ENCODE peak calls at places on chromosomes 3 and 15, in eight cellular contexts. D is uterus, J is IMR-90, S is right lobe of liver, I is breast epithelium, B is stomach, Y is endothelial cell of umbilical vein, C is esophagus squamous epithelium. H is an unnamed sample. For H3K27me3, the result is how much of the 10 kb centered on the place peaks cover.

GRCh38 chr3:149352556-149352955 is 19.1 kb upstream of the TM4SF18 start:
- DNase-seq in D (peak), J (peak), S (peak), I (no peak), B (peak), Y (peak), C (no peak), H (peak)

GRCh38 chr3:194732617-194733016 is 46.9 kb downstream of the FAM43A start:
- DNase-seq in D (no peak), J (no peak), S (no peak), I (no peak), B (no peak), Y (no peak), C (no peak), H (no peak)

GRCh38 chr3:45987368-45988099 is 8.1 kb downstream of the FYCO1 start:
- DNase-seq in D (peak), J (peak), S (no peak), I (no peak), B (no peak), Y (peak), C (no peak), H (peak)

GRCh38 chr15:79028411-79028964 is 62.1 kb downstream of the RASGRF1 start:
- DNase-seq in D (no peak), J (peak), S (peak), I (no peak), B (no peak), Y (peak), C (no peak), H (no peak)

GRCh38 chr3:42377681-42378080 is 32.7 kb downstream of the LYZL4 start:
- DNase-seq in D (no peak), J (no peak), S (no peak), I (no peak), B (no peak), Y (no peak), C (no peak), H (no peak)

GRCh38 chr3:149603126-149604074 is 54.4 kb downstream of the WWTR1 start:
- DNase-seq in D (no peak), J (peak), S (no peak), I (no peak), B (no peak), Y (no peak), C (no peak), H (no peak)

GRCh38 chr15:78347586-78348543 is 7.7 kb downstream of the CRABP1 start:
- DNase-seq in D (no peak), J (no peak), S (no peak), I (peak), B (no peak), Y (no peak), C (no peak), H (no peak)

GRCh38 chr3:149832086-149832485 is 19.1 kb downstream of the RNF13 start:
- DNase-seq in D (no peak), J (peak), S (no peak), I (no peak), B (no peak), Y (no peak), C (no peak), H (no peak)

GRCh38 chr15:45891766-45892165 is 256.9 kb downstream of the SQOR start:
- DNase-seq in D (peak), J (no peak), S (no peak), I (no peak), B (peak), Y (no peak), C (no peak), H (no peak)

GRCh38 chr3:12336099-12336498 is 47.2 kb downstream of the PPARG start:
- DNase-seq in D (no peak), J (no peak), S (no peak), I (no peak), B (no peak), Y (no peak), C (no peak), H (no peak)

DNA sequence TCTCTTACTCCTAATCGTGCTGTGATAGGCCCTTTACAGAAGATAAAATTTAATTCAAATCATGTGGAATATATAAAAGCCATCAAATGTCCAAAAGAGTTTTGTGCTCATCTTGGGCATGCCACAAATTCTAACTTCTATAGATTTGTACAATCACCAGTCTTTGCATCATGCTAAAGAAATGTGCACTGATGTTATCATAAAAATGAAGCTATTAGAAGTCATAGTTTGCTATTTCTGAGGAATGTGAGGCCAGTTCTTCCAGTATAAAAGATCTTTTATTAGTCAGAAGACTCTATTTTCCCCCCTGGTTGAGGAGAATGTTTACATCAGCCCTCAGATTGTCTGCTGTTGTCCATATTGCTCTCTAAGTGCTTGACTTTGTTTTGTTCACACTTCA is 2.1 kb upstream of the ANXA2 start:
- DNase-seq in D (no peak), J (peak), S (no peak), I (no peak), B (no peak), Y (peak), C (no peak), H (no peak)
- H3K27ac ChIP-seq in D (peak), J (peak), S (no peak), I (peak), B (peak), Y (peak), C (peak), H (peak)

GRCh38 chr3:151082880-151083838 is 2.3 kb upstream of the MED12L start:
- DNase-seq in D (no peak), J (no peak), S (no peak), I (no peak), B (no peak), Y (no peak), C (no peak), H (no peak)
- H3K27me3 ChIP-seq in D (under half), J (under half), S (under half), I (under half), B (under half), Y (under half), C (under half), H (half or more)

DNA sequence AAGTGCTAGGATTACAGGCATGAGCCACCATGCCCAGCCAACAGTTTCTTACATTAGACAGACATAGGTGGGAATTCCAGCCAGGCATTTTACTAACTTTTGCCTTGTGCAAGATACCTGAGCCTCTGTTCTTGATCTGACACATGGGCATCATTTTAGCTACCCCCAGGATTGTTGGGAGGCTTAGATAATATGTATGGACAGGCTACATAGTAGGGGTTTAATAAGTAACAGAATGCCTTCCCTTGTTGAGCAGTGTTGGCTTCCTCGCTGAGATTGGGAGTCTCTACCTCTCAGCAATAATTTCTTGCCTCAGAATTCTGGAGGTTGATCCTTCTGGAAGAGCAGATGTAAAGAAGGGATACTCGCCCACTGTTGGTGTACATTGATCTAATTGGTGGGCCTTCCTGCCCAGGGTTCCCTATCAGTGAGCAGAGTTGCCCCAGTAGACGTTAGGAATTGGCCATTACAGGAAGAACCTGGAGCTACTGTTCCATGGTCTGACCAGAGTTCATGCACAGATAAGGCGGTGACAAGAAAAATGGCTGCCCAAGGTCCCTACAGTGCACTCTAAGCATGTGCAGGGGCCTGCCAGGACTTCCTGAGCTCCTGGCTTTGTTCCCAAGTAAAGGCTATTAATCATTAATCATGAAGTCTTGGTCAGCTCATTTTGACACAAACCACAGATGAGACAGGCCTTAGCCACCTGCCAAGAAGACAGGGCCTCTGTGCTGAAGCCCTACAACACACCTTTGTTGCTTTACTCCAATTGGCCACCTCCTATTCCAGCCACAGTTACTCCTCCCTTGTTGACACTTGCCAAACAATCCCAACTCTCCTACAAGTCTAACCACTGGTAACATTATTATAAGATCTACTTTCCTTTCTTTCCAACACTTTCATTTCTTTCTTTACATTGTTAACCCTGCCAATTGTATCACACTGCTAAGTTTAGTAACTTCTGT is 5.0 kb upstream of the IL17RE start:
- DNase-seq in D (no peak), J (peak), S (peak), I (peak), B (peak), Y (peak), C (no peak), H (no peak)
- TF ChIP-seq POLR2A in D (no peak), J (no peak), S (no peak), I (no peak), B (no peak), Y (peak), C (no peak), H (no peak)

GRCh38 chr3:196287066-196287404 is 491 bp downstream of the PCYT1A start:
- DNase-seq in D (no peak), J (no peak), S (no peak), I (no peak), B (no peak), Y (no peak), C (no peak), H (no peak)
- H3K27ac ChIP-seq in D (peak), J (peak), S (peak), I (peak), B (peak), Y (peak), C (peak), H (peak)

GRCh38 chr15:52786436-52787122 is 3.6 kb downstream of the ONECUT1 start:
- DNase-seq in D (no peak), J (no peak), S (peak), I (no peak), B (no peak), Y (no peak), C (no peak), H (no peak)
- H3K27me3 ChIP-seq in D (under half), J (half or more), S (under half), I (under half), B (half or more), Y (half or more), C (half or more), H (half or more)

DNA sequence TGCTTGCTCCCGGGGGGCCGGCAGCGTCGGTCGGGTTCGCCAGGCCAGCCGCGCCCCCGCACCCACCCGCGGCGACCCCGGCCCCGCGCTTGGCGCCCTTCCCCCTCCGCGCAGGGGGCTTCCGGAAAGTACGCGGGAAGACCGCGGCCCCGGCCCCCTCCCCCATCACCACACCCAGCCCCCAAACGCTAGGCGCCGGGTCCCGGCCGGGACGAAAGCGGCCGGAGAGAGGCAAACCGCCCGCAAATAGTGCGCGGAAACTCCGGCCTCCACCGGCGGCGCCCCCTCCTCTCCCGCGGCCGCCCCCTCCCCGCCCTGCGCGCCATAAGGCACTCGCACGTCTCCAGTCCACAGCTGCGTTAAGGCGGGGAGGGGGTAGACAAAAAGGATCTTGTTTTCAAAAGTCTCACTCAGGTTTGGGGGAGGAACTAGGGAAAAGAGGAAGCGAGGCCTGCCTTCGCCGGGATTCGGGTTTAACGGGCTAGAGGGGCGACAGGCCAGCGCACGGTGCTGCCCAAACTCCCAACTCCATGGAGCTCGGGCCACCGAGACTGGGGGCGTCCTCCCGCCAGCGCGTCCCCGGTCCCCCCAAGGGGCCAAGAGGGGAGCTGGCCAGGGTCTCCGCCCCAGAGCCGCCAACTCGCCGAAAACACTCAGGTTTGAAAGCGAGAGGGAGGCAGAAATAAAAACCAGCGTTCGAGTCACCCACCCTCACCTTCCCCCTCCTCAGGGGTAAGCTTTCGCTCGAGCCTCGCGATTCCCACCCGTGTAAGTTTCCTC is 1.8 kb downstream of the ANP32A start:
- DNase-seq in D (peak), J (no peak), S (peak), I (peak), B (peak), Y (peak), C (no peak), H (no peak)
- TF ChIP-seq POLR2A in D (no peak), J (no peak), S (peak), I (peak), B (no peak), Y (no peak), C (no peak), H (no peak)

GRCh38 chr3:188269040-188269439 is 115.1 kb downstream of the LPP start:
- DNase-seq in D (no peak), J (no peak), S (no peak), I (no peak), B (no peak), Y (no peak), C (no peak), H (no peak)

GRCh38 chr3:188274249-188274915 is 120.4 kb downstream of the LPP start:
- DNase-seq in D (no peak), J (peak), S (no peak), I (no peak), B (no peak), Y (no peak), C (no peak), H (no peak)

GRCh38 chr3:188272481-188273372 is 118.8 kb downstream of the LPP start:
- DNase-seq in D (no peak), J (peak), S (no peak), I (no peak), B (no peak), Y (peak), C (no peak), H (no peak)

GRCh38 chr3:188270423-188270972 is 116.5 kb downstream of the LPP start:
- DNase-seq in D (peak), J (peak), S (no peak), I (no peak), B (no peak), Y (peak), C (no peak), H (no peak)

DNA sequence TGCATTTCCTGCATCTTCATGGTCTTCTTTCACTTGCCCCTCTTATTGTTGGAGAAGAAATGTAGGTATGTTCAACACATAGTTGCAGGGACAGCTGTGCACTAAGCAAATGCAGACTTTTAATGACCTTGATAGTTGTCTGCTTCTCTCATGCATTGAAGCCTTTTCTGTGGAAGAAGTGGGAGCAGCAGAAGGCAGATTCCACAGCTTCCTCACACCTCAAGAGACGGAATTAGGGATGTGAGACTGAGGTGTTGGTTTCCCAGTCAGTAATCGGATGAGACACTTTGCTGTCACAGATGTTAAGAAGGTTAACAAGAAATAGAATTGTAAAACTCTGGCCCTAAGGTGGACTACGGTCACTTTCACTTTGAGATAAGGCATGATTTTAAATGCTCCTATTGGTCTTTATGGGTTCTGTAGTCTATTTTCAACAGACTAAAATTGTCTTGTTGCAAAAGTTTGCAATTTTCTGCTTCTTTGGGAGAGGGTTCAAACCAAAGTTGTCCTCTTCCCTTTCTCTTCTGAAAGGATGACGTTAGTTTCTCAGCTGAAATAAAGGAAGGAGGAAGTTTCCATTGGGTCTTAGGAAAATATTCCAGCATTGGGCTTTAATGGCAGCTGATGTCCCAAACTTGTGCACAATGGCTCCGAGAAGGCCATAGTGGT is 117.4 kb downstream of the LPP start:
- DNase-seq in D (no peak), J (no peak), S (no peak), I (no peak), B (no peak), Y (peak), C (no peak), H (no peak)
- H3K27ac ChIP-seq in D (peak), J (peak), S (peak), I (peak), B (peak), Y (peak), C (peak), H (peak)

GRCh38 chr15:52528465-52529288 is at the start of gene MYO5A:
- DNase-seq in D (peak), J (peak), S (peak), I (peak), B (peak), Y (peak), C (peak), H (peak)
- H3K27me3 ChIP-seq in D (under half), J (under half), S (under half), I (under half), B (under half), Y (under half), C (under half), H (under half)

GRCh38 chr3:177357352-177358084 is 160.2 kb upstream of the TBL1XR1 start:
- DNase-seq in D (peak), J (peak), S (no peak), I (no peak), B (peak), Y (peak), C (no peak), H (no peak)
- TF ChIP-seq POLR2A in D (no peak), J (no peak), S (no peak), I (no peak), B (no peak), Y (peak), C (no peak), H (no peak)

GRCh38 chr3:162938073-162938472 is 1441.5 kb downstream of the OTOL1 start:
- DNase-seq in D (no peak), J (no peak), S (no peak), I (no peak), B (no peak), Y (no peak), C (no peak), H (no peak)
- H3K27ac ChIP-seq in D (no peak), J (no peak), S (no peak), I (no peak), B (no peak), Y (no peak), C (no peak), H (no peak)